ENCODE peak calls at places on chromosomes 11 and 22, in nine cellular contexts. A is H54, E is adrenal gland, X is hippocampal formation, H is NCI-H748 treated with DMSO at 0.1 percent for 48 hours, N is nucleus accumbens, R is hepatocyte, J is posterior cingulate gyrus, C is HCT116. I is an unnamed sample.

GRCh38 chr11:33013706-33014105 is 2.0 kb upstream of the DEPDC7 start:
- DNase-seq in A (no peak), X (no peak), N (no peak), J (no peak), C (no peak), H (no peak), E (no peak), R (no peak), I (no peak)

GRCh38 chr11:57476883-57477506 is 16.7 kb downstream of the RTN4RL2 start:
- DNase-seq in E (no peak), C (no peak), R (peak), J (no peak), N (no peak), X (no peak), H (no peak), A (no peak), I (peak)

GRCh38 chr11:70942593-70942992 is 309.8 kb downstream of the SHANK2 start:
- DNase-seq in R (no peak), H (no peak), J (no peak), C (peak), A (no peak), N (no peak), E (no peak), X (no peak), I (no peak)

GRCh38 chr11:47020793-47021624 is 84.4 kb downstream of the CSTPP1 start:
- DNase-seq in J (no peak), N (no peak), H (peak), R (no peak), X (no peak), E (no peak), C (no peak), A (no peak), I (peak)

GRCh38 chr22:29334696-29335344 is 19.3 kb upstream of the RASL10A start:
- DNase-seq in C (no peak), A (no peak), N (no peak), H (no peak), J (no peak), E (no peak), R (no peak), X (no peak), I (no peak)

GRCh38 chr22:49084203-49084602 is 743.5 kb downstream of the BRD1 start:
- DNase-seq in A (no peak), X (no peak), H (no peak), C (peak), R (no peak), J (no peak), E (no peak), N (no peak), I (no peak)

GRCh38 chr22:50699001-50699753 is 26.6 kb downstream of the SHANK3 start:
- DNase-seq in J (no peak), R (no peak), H (no peak), X (no peak), N (no peak), A (no peak), C (no peak), E (no peak), I (no peak)

GRCh38 chr11:33172996-33173395 is 11.7 kb upstream of the CSTF3 start:
- DNase-seq in N (no peak), J (no peak), R (peak), C (no peak), X (no peak), E (no peak), A (no peak), H (no peak), I (no peak)

GRCh38 chr11:7536102-7536501 is 22.3 kb downstream of the PPFIBP2 start:
- DNase-seq in A (no peak), C (no peak), H (no peak), J (no peak), N (no peak), E (no peak), X (no peak), R (peak), I (no peak)

GRCh38 chr11:65213322-65214211 is 31.8 kb downstream of the CAPN1 start:
- DNase-seq in C (no peak), A (no peak), N (no peak), H (no peak), J (no peak), R (no peak), E (peak), X (no peak), I (no peak)

GRCh38 chr22:23183107-23183698 is 2.9 kb downstream of the BCR start:
- DNase-seq in A (no peak), H (no peak), C (no peak), J (peak), R (peak), X (peak), E (peak), N (peak), I (no peak)

GRCh38 chr22:49642331-49642730 is 185.3 kb downstream of the BRD1 start:
- DNase-seq in E (no peak), A (no peak), J (no peak), N (no peak), R (no peak), H (no peak), C (no peak), X (no peak), I (no peak)

GRCh38 chr11:16280256-16280682 is 76.1 kb downstream of the SOX6 start:
- DNase-seq in N (no peak), J (no peak), X (no peak), R (peak), H (peak), A (no peak), C (no peak), E (no peak), I (no peak)

GRCh38 chr11:134742228-134742612 is 330.2 kb upstream of the B3GAT1 start:
- DNase-seq in R (no peak), X (no peak), N (no peak), E (peak), C (no peak), J (no peak), H (no peak), A (no peak), I (no peak)

GRCh38 chr22:23325183-23325582 is 144.9 kb downstream of the BCR start:
- DNase-seq in J (no peak), N (no peak), X (no peak), A (no peak), E (no peak), C (no peak), H (no peak), R (no peak), I (no peak)

GRCh38 chr11:62075438-62075837 is 48.4 kb upstream of the INCENP start:
- DNase-seq in C (no peak), R (no peak), E (no peak), N (no peak), J (no peak), H (no peak), X (no peak), A (no peak), I (no peak)

GRCh38 chr11:96001037-96001436 is 77.1 kb upstream of the MTMR2 start:
- DNase-seq in X (peak), E (peak), R (no peak), N (peak), A (no peak), C (no peak), J (no peak), H (no peak), I (peak)

GRCh38 chr11:75734491-75735180 is 17.0 kb downstream of the MOGAT2 start:
- DNase-seq in A (no peak), J (no peak), R (peak), E (peak), H (no peak), C (no peak), X (no peak), N (no peak), I (no peak)

GRCh38 chr11:3159296-3160190 is 5.6 kb downstream of the OSBPL5 start:
- DNase-seq in H (no peak), J (no peak), A (no peak), C (no peak), N (no peak), E (peak), R (peak), X (no peak), I (no peak)

GRCh38 chr11:47715082-47715669 is at the start of gene AGBL2:
- DNase-seq in C (no peak), A (peak), J (peak), X (peak), E (peak), H (peak), N (peak), R (peak), I (peak)

GRCh38 chr22:38873469-38874411 is 1.7 kb upstream of the CBX6 start:
- DNase-seq in R (peak), E (peak), X (no peak), H (peak), C (no peak), A (no peak), J (no peak), N (no peak), I (no peak)

GRCh38 chr22:48301908-48302307 is 1525.8 kb downstream of the BRD1 start:
- DNase-seq in X (no peak), C (no peak), J (no peak), H (no peak), R (no peak), N (no peak), A (no peak), E (no peak), I (no peak)

GRCh38 chr11:96863520-96863919 is 473.7 kb downstream of the JRKL start:
- DNase-seq in C (no peak), X (no peak), N (no peak), R (no peak), H (no peak), J (no peak), A (no peak), E (peak), I (no peak)

GRCh38 chr22:28920757-28921584 is 37.6 kb downstream of the ZNRF3 start:
- DNase-seq in R (no peak), N (no peak), X (no peak), H (no peak), A (no peak), J (no peak), E (no peak), C (no peak), I (no peak)

GRCh38 chr11:26234451-26234850 is 97.5 kb upstream of the ANO3 start:
- DNase-seq in X (no peak), R (no peak), H (no peak), A (no peak), N (no peak), C (no peak), J (no peak), E (no peak), I (no peak)

GRCh38 chr11:57680552-57680874 is 12.6 kb downstream of the ZDHHC5 start:
- DNase-seq in J (no peak), R (no peak), E (no peak), H (no peak), N (no peak), A (no peak), C (no peak), X (no peak), I (peak)

GRCh38 chr11:69364901-69365300 is 70.9 kb downstream of the MYEOV start:
- DNase-seq in R (no peak), C (no peak), X (no peak), N (no peak), A (no peak), J (no peak), E (no peak), H (peak), I (peak)

GRCh38 chr22:19522190-19522880 is 1.9 kb downstream of the CLDN5 start:
- DNase-seq in C (no peak), R (no peak), N (no peak), X (peak), H (no peak), J (no peak), E (no peak), A (no peak), I (no peak)

GRCh38 chr11:72336163-72336562 is 92.2 kb upstream of the PHOX2A start:
- DNase-seq in R (no peak), N (no peak), J (no peak), X (no peak), A (no peak), E (no peak), H (no peak), C (no peak), I (no peak)

GRCh38 chr11:83778598-83778997 is 492.4 kb upstream of the CCDC90B start:
- DNase-seq in J (no peak), A (no peak), C (no peak), R (no peak), X (no peak), N (no peak), H (no peak), E (no peak), I (peak)

GRCh38 chr22:41939981-41940852 is 6.7 kb downstream of the CENPM start:
- DNase-seq in H (no peak), A (no peak), E (no peak), J (no peak), C (no peak), R (no peak), N (peak), X (no peak), I (no peak)

GRCh38 chr22:29306830-29307657 is 594 bp downstream of the GAS2L1 start:
- DNase-seq in R (peak), C (no peak), J (peak), H (peak), E (peak), N (peak), A (peak), X (peak), I (peak)

GRCh38 chr11:64078294-64078693 is 42.6 kb downstream of the FLRT1 start:
- DNase-seq in X (no peak), H (no peak), N (no peak), J (no peak), C (no peak), A (no peak), E (peak), R (no peak), I (no peak)

GRCh38 chr11:69870772-69871171 is 51.6 kb upstream of the FGF3 start:
- DNase-seq in J (no peak), R (no peak), X (no peak), N (no peak), H (no peak), E (no peak), C (no peak), A (no peak), I (no peak)

GRCh38 chr11:72583616-72584292 is 90.5 kb downstream of the PDE2A start:
- DNase-seq in J (no peak), R (no peak), X (no peak), N (no peak), E (no peak), H (no peak), A (no peak), C (no peak), I (no peak)

I was measured in HFFc6.